ENCODE peak calls at places on chromosome 18, in six cellular contexts. J is fibroblast of the aortic adventitia, B is brain microvascular endothelial cell, X is H9, C is activated B cell treated with CpG ODN at 0.5 μM for 24 hours, R is pancreas. Y is an unnamed sample.
A peak's percentile ranks its signal among the peaks of the same experiment; 100 is the strongest.

GRCh38 chr18:80246656-80247402 is 485 bp downstream of the PARD6G start:
- DNase-seq in J (no peak), B (no peak), X (peak; percentile 50), C (no peak), R (peak; percentile 10), Y (no peak)

GRCh38 chr18:75205760-75206109 is 3.2 kb downstream of the PTGR3 start:
- DNase-seq in J (no peak), B (no peak), X (no peak), C (no peak), R (no peak), Y (no peak)

GRCh38 chr18:67805261-67805660 is 288.7 kb upstream of the DSEL start:
- DNase-seq in J (no peak), B (no peak), X (no peak), C (no peak), R (no peak), Y (no peak)

GRCh38 chr18:23406271-23406787 is 46.8 kb upstream of the RIOK3 start:
- DNase-seq in J (peak; percentile 67), B (peak; percentile 71), X (no peak), C (no peak), R (no peak), Y (no peak)

GRCh38 chr18:51226068-51226467 is 28.6 kb upstream of the MEX3C start:
- DNase-seq in J (no peak), B (no peak), X (no peak), C (no peak), R (no peak), Y (no peak)

GRCh38 chr18:14930576-14930975 is 182.6 kb downstream of the ANKRD30B start:
- DNase-seq in J (no peak), B (no peak), X (no peak), C (no peak), R (no peak), Y (no peak)

GRCh38 chr18:37460616-37461015 is 105.0 kb downstream of the CELF4 start:
- DNase-seq in J (no peak), B (no peak), X (no peak), C (no peak), R (no peak), Y (no peak)

GRCh38 chr18:49321271-49321670 is 139.2 kb downstream of the DYM start:
- DNase-seq in J (no peak), B (no peak), X (no peak), C (no peak), R (no peak), Y (no peak)

GRCh38 chr18:65955747-65956146 is 204.9 kb downstream of the CDH7 start:
- DNase-seq in J (no peak), B (no peak), X (no peak), C (no peak), R (no peak), Y (no peak)

GRCh38 chr18:31225668-31226067 is 63.0 kb upstream of the DSC1 start:
- DNase-seq in J (peak; percentile 0), B (peak; percentile 91), X (peak; percentile 50), C (no peak), R (no peak), Y (no peak)

GRCh38 chr18:48138660-48139426 is 208.4 kb upstream of the SMAD2 start:
- DNase-seq in J (no peak), B (no peak), X (no peak), C (no peak), R (no peak), Y (no peak)

GRCh38 chr18:45248240-45248903 is 366.9 kb upstream of the SLC14A2 start:
- DNase-seq in J (peak; percentile 97), B (peak; percentile 69), X (no peak), C (no peak), R (no peak), Y (no peak)

GRCh38 chr18:58447342-58448190 is 181.3 kb downstream of the ALPK2 start:
- DNase-seq in J (no peak), B (no peak), X (no peak), C (no peak), R (no peak), Y (no peak)

GRCh38 chr18:12442946-12443345 is 35.2 kb downstream of the PRELID3A start:
- DNase-seq in J (peak; percentile 34), B (no peak), X (no peak), C (no peak), R (no peak), Y (no peak)

GRCh38 chr18:54946149-54946581 is 13.1 kb downstream of the CCDC68 start:
- DNase-seq in J (peak; percentile 63), B (peak; percentile 41), X (no peak), C (no peak), R (peak; percentile 80), Y (no peak)

GRCh38 chr18:67661555-67661954 is 145.0 kb upstream of the DSEL start:
- DNase-seq in J (no peak), B (no peak), X (no peak), C (no peak), R (no peak), Y (no peak)

GRCh38 chr18:45962461-45962860 is 4.7 kb downstream of the EPG5 start:
- DNase-seq in J (peak; percentile 36), B (peak; percentile 82), X (no peak), C (no peak), R (no peak), Y (peak; percentile 41)

GRCh38 chr18:62486290-62486964 is 36.4 kb upstream of the ZCCHC2 start:
- DNase-seq in J (peak; percentile 58), B (peak; percentile 57), X (no peak), C (no peak), R (peak; percentile 31), Y (no peak)

GRCh38 chr18:49447810-49448745 is 12.4 kb downstream of the DYM start:
- DNase-seq in J (peak; percentile 59), B (peak; percentile 41), X (peak; percentile 67), C (no peak), R (no peak), Y (no peak)

GRCh38 chr18:10271481-10271880 is 183.0 kb upstream of the APCDD1 start:
- DNase-seq in J (peak; percentile 55), B (no peak), X (no peak), C (no peak), R (no peak), Y (no peak)

GRCh38 chr18:9897129-9897528 is 11.4 kb downstream of the TXNDC2 start:
- DNase-seq in J (no peak), B (no peak), X (no peak), C (no peak), R (no peak), Y (no peak)

GRCh38 chr18:24428709-24429108 is 2.2 kb downstream of the IMPACT start:
- DNase-seq in J (no peak), B (no peak), X (no peak), C (no peak), R (no peak), Y (no peak)
- TF ChIP-seq CTCF in J (no peak), B (peak; percentile 23), X (peak; percentile 58), C (no peak), R (no peak), Y (no peak)

GRCh38 chr18:76983184-76983583 is 149.4 kb downstream of the MBP start:
- DNase-seq in J (peak; percentile 70), B (peak; percentile 71), X (peak; percentile 94), C (peak; percentile 80), R (peak; percentile 79), Y (peak; percentile 77)

GRCh38 chr18:76985156-76985950 is 147.2 kb downstream of the MBP start:
- DNase-seq in J (no peak), B (no peak), X (no peak), C (no peak), R (no peak), Y (no peak)

GRCh38 chr18:76982038-76982437 is 150.5 kb downstream of the MBP start:
- DNase-seq in J (no peak), B (no peak), X (no peak), C (no peak), R (no peak), Y (no peak)

GRCh38 chr18:76984193-76985155 is 148.1 kb downstream of the MBP start:
- DNase-seq in J (no peak), B (no peak), X (no peak), C (no peak), R (no peak), Y (no peak)

GRCh38 chr18:76983613-76984051 is 149.0 kb downstream of the MBP start:
- DNase-seq in J (no peak), B (no peak), X (peak; percentile 31), C (no peak), R (no peak), Y (no peak)
- TF ChIP-seq CTCF in J (no peak), B (no peak), X (no peak), C (no peak), R (no peak), Y (peak; percentile 35)

GRCh38 chr18:6994719-6995430 is 122.7 kb downstream of the LAMA1 start:
- DNase-seq in J (no peak), B (no peak), X (no peak), C (no peak), R (no peak), Y (no peak)

GRCh38 chr18:7002107-7002506 is 115.5 kb downstream of the LAMA1 start:
- DNase-seq in J (no peak), B (no peak), X (peak; percentile 51), C (no peak), R (no peak), Y (no peak)

GRCh38 chr18:6997802-6998201 is 119.8 kb downstream of the LAMA1 start:
- DNase-seq in J (no peak), B (no peak), X (no peak), C (no peak), R (no peak), Y (no peak)

DNA sequence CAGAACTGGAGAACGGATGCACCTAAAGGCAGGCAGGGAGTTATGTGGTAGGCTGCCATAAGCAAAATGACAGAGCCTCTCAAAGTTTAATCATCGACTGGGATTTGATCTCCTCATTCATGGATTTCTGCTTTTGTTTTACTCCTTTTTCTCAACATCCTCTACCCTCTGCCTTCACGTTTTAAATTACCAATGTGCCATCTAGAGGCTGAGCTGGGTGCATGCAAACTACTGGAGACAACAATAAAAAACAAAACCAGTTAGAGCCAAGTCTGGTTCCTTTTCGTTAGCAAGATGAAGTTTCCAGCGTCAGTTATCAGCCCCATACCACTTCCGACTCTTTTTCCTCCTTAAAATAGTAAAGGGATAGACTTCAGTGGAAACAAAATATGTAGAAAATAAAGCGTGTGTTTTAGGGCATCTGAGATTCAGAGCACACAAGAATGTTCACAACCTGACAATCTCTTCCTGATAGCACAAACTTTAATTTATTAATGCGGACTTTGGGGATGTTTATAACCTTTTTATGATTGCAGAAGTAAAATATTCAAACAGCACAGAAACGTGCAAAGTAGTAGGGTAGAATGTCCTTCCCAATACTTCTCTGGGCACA is 117.0 kb downstream of the LAMA1 start:
- DNase-seq in J (peak; percentile 8), B (peak; percentile 16), X (no peak), C (no peak), R (peak; percentile 27), Y (no peak)
- TF ChIP-seq CTCF in J (peak; percentile 39), B (peak; percentile 63), X (peak; percentile 67), C (no peak), R (peak; percentile 41), Y (no peak)

GRCh38 chr18:64115906-64116305 is 33.0 kb downstream of the LINC00305 start:
- DNase-seq in J (no peak), B (no peak), X (no peak), C (no peak), R (no peak), Y (no peak)

GRCh38 chr18:64116806-64117205 is 32.1 kb downstream of the LINC00305 start:
- DNase-seq in J (no peak), B (no peak), X (no peak), C (no peak), R (no peak), Y (no peak)

DNA sequence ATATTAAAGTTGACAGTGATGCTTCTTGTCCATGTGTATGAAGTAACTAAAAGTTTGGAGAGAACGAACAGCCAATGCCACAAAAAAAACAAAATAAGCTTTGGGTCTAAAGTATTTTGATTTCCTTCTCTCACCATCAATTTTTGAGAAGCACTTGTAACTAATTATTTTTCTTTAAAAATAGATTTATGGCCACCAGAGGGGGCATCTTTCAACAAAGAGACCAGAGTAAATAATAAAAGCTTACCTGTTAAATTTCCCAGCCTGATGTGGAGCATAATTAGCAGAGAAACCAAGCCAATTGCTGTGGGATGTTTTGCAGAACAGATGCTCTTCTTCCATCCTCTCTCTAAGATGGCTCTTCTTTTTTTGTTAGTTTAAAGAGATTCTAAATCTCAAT is 29.0 kb downstream of the LINC00305 start:
- DNase-seq in J (no peak), B (no peak), X (no peak), C (no peak), R (no peak), Y (no peak)
- TF ChIP-seq CTCF in J (no peak), B (no peak), X (peak; percentile 40), C (no peak), R (no peak), Y (no peak)

Y was measured in natural killer cell.